ENCODE peak calls at places on chromosomes 13 and 19, in four cellular contexts. B is CD8-positive, alpha-beta memory T cell; J is kidney epithelial cell; V is brain microvascular endothelial cell. Z is an unnamed sample.

GRCh38 chr19:38831142-38831605 is 420 bp downstream of the ECH1 start:
- DNase-seq in B (no peak), J (peak; percentile 92), V (peak; percentile 95), Z (no peak)

GRCh38 chr19:14761607-14762006 is 16.8 kb downstream of the ADGRE2 start:
- DNase-seq in B (no peak), J (no peak), V (no peak), Z (no peak)

GRCh38 chr13:44352671-44353070 is 21.0 kb upstream of the SERP2 start:
- DNase-seq in B (no peak), J (no peak), V (no peak), Z (peak; percentile 14)

GRCh38 chr13:82344867-82345266 is 1537.4 kb downstream of the SLITRK1 start:
- DNase-seq in B (no peak), J (no peak), V (no peak), Z (no peak)

GRCh38 chr19:4077800-4078683 is 11.3 kb upstream of the ZBTB7A start:
- DNase-seq in B (no peak), J (no peak), V (no peak), Z (no peak)

GRCh38 chr13:109281823-109282239 is 504.6 kb downstream of the IRS2 start:
- DNase-seq in B (no peak), J (no peak), V (no peak), Z (no peak)

GRCh38 chr13:91142572-91142971 is 204.9 kb upstream of the MIR17HG start:
- DNase-seq in B (no peak), J (peak; percentile 53), V (peak; percentile 85), Z (no peak)

GRCh38 chr13:109892101-109892500 is 105.7 kb upstream of the IRS2 start:
- DNase-seq in B (no peak), J (no peak), V (no peak), Z (no peak)

GRCh38 chr19:46813570-46814358 is 25.4 kb upstream of the SLC1A5 start:
- DNase-seq in B (no peak), J (no peak), V (peak; percentile 49), Z (no peak)

GRCh38 chr19:4386038-4386782 is 14.1 kb downstream of the SH3GL1 start:
- DNase-seq in B (no peak), J (no peak), V (no peak), Z (no peak)

GRCh38 chr13:33676045-33676699 is 141.8 kb upstream of the RFC3 start:
- DNase-seq in B (no peak), J (no peak), V (no peak), Z (no peak)

GRCh38 chr19:19758164-19758563 is 25.3 kb upstream of the ZNF14 start:
- DNase-seq in B (no peak), J (no peak), V (no peak), Z (no peak)

GRCh38 chr19:38975861-38976271 is 324 bp upstream of the FBXO17 start:
- DNase-seq in B (no peak), J (no peak), V (no peak), Z (no peak)

GRCh38 chr13:39407786-39408185 is 195.2 kb downstream of the LHFPL6 start:
- DNase-seq in B (no peak), J (no peak), V (no peak), Z (no peak)

GRCh38 chr13:27170221-27170520 is 1.4 kb downstream of the USP12 start:
- DNase-seq in B (no peak), J (no peak), V (peak; percentile 60), Z (no peak)

GRCh38 chr19:10256970-10257615 is 5.1 kb downstream of the MRPL4 start:
- DNase-seq in B (no peak), J (no peak), V (no peak), Z (no peak)

GRCh38 chr13:21739771-21740170 is 68.9 kb downstream of the FGF9 start:
- DNase-seq in B (no peak), J (no peak), V (no peak), Z (no peak)

GRCh38 chr19:57620673-57621348 is 6.8 kb downstream of the ZNF134 start:
- DNase-seq in B (no peak), J (no peak), V (no peak), Z (no peak)

GRCh38 chr19:23345838-23346237 is 49.4 kb downstream of the ZNF91 start:
- DNase-seq in B (no peak), J (no peak), V (no peak), Z (no peak)

GRCh38 chr13:48630291-48630690 is 23.4 kb upstream of the CYSLTR2 start:
- DNase-seq in B (no peak), J (no peak), V (no peak), Z (no peak)

DNA sequence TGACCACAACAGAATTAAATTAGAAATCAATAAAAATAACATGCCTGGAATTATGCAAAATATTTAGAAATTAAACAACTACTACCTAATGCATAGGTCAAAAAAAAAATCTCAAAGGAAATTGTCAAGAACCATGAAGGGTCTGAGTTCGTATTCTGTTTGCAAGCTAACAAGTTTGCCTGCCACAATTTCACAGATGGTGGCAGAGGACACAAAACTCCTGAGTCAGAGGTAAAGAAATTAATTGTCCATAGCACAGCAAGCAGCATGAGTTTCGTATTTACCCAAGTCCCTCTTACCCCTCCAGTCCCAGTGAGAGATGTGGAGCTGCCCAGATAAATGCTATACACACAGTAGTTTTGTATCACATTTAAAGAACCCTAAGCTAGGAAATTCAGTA is 675.9 kb downstream of the UQCRFS1 start:
- DNase-seq in B (no peak), J (no peak), V (no peak), Z (no peak)
- H3K4me3 ChIP-seq in B (no peak overlapping the region), J (no peak overlapping the region), V (no peak overlapping the region), Z (no peak overlapping the region)

DNA sequence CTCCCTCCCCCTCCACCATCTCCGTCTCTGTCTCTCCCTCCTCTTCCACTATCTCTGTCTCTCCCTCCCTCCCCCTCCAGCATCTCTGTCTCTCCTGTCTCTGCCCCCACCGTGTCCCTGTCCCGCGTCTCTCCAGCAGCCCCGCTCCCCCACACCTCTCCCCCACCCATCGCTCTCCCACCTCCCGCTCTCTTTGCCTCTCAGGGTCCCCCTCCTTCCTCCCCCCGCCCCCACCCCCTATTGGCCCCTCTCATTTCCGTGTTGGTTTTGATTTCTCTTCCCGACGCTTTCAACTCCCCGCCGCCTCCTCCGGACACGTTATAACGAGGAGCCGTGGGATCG is 13.4 kb downstream of the ERFL start:
- DNase-seq in B (no peak), J (no peak), V (no peak), Z (no peak)
- H3K4me3 ChIP-seq in B (peak overlapping the region; percentile 25), J (no peak overlapping the region), V (no peak overlapping the region), Z (peak overlapping the region; percentile 30)

GRCh38 chr13:42233726-42234125 is 38.2 kb upstream of the AKAP11 start:
- DNase-seq in B (no peak), J (no peak), V (no peak), Z (no peak)
- H3K4me3 ChIP-seq in B (no peak overlapping the region), J (no peak overlapping the region), V (no peak overlapping the region), Z (no peak overlapping the region)

GRCh38 chr19:53898166-53898565 is 10.9 kb upstream of the CACNG7 start:
- DNase-seq in B (no peak), J (no peak), V (no peak), Z (no peak)
- H3K4me3 ChIP-seq in B (no peak overlapping the region), J (no peak overlapping the region), V (no peak overlapping the region), Z (no peak overlapping the region)

DNA sequence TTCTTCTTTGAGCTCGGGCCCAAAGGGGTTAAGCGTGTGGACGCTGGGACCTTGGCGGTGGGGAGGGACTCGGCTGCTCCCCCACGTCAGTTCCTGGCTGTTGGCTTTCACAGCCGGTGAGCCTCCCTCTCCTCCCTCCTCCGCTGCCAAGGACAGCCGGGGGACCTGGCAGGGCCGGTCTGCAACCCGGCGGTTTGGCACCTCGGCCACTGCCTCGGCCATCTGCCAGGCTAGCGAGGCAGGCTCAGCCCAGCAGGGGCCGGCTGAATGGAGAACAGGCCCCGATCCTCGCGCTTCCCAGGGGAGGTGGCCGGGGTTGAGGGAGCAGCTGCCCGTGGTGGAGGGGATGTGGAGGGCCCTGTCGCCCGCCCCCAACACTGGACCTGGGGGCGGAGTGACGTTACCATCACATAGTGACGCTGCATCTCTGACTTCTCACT is 5.0 kb downstream of the TLE5 start:
- DNase-seq in B (no peak), J (no peak), V (no peak), Z (no peak)
- H3K4me3 ChIP-seq in B (no peak overlapping the region), J (no peak overlapping the region), V (no peak overlapping the region), Z (no peak overlapping the region)

GRCh38 chr13:78596701-78597550 is 6.4 kb downstream of the POU4F1 start:
- DNase-seq in B (no peak), J (no peak), V (no peak), Z (no peak)
- H3K4me3 ChIP-seq in B (no peak overlapping the region), J (no peak overlapping the region), V (no peak overlapping the region), Z (peak overlapping the region; percentile 52)

GRCh38 chr13:98976941-98977340 is 923 bp downstream of the DOCK9 start:
- DNase-seq in B (no peak), J (no peak), V (no peak), Z (no peak)
- H3K4me3 ChIP-seq in B (no peak overlapping the region), J (peak overlapping the region; percentile 44), V (peak overlapping the region; percentile 55), Z (no peak overlapping the region)

GRCh38 chr19:45396389-45397260 is 8.2 kb downstream of the PPP1R13L start:
- DNase-seq in B (no peak), J (no peak), V (no peak), Z (no peak)
- H3K4me3 ChIP-seq in B (no peak overlapping the region), J (no peak overlapping the region), V (no peak overlapping the region), Z (no peak overlapping the region)

DNA sequence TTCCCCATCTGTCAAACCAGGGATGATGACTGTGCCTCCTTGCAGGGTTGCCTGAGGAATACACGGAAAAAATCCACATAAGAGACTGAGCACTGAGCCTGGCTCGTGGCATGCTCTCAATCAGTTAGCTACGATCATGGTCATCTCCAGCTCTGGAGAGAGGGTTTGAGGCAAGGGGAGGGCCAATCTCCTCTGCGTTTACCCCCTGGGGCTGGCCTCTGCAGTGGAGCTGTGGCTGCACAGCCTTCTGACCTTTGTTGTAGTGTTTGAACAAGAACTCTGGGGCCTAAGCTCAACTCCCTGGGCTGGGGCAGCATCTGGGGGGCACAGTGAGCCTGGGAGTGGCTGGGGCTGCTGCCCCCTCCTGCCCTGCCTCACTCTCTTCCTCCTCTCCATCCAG is 5.9 kb downstream of the LRRC4B start:
- DNase-seq in B (no peak), J (no peak), V (no peak), Z (no peak)
- H3K4me3 ChIP-seq in B (no peak overlapping the region), J (no peak overlapping the region), V (no peak overlapping the region), Z (no peak overlapping the region)